ENCODE peak calls at places on chromosomes 6 and 20, in nine cellular contexts. One of them, this sample, is unnamed.

GRCh38 chr6:4460595-4461475 is 315.4 kb upstream of the CDYL start:
- DNase-seq in transverse colon: peak; percentile 40
- DNase-seq in A549: no peak
- DNase-seq in stomach: peak; percentile 29
- DNase-seq in SK-N-SH: no peak
- DNase-seq in suprapubic skin: peak; percentile 70
- DNase-seq in sigmoid colon: peak; percentile 96
- DNase-seq in ovary: peak; percentile 36
- DNase-seq in K562: no peak
- DNase-seq in this sample: peak; percentile 70

GRCh38 chr20:582204-582603 is 27.9 kb downstream of the TCF15 start:
- DNase-seq in transverse colon: no peak
- DNase-seq in A549: no peak
- DNase-seq in stomach: no peak
- DNase-seq in SK-N-SH: no peak
- DNase-seq in suprapubic skin: no peak
- DNase-seq in sigmoid colon: no peak
- DNase-seq in ovary: no peak
- DNase-seq in K562: no peak
- DNase-seq in this sample: no peak

GRCh38 chr6:47134476-47135189 is 92.5 kb upstream of the ADGRF1 start:
- DNase-seq in transverse colon: no peak
- DNase-seq in A549: peak; percentile 72
- DNase-seq in stomach: no peak
- DNase-seq in SK-N-SH: no peak
- DNase-seq in suprapubic skin: no peak
- DNase-seq in sigmoid colon: no peak
- DNase-seq in ovary: no peak
- DNase-seq in K562: peak; percentile 88
- DNase-seq in this sample: no peak

GRCh38 chr6:5249451-5250122 is 11.2 kb downstream of the LYRM4 start:
- DNase-seq in transverse colon: no peak
- DNase-seq in A549: no peak
- DNase-seq in stomach: no peak
- DNase-seq in SK-N-SH: no peak
- DNase-seq in suprapubic skin: no peak
- DNase-seq in sigmoid colon: no peak
- DNase-seq in ovary: no peak
- DNase-seq in K562: no peak
- DNase-seq in this sample: no peak

GRCh38 chr6:100665041-100665380 is 200.3 kb upstream of the SIM1 start:
- DNase-seq in transverse colon: peak; percentile 19
- DNase-seq in A549: no peak
- DNase-seq in stomach: no peak
- DNase-seq in SK-N-SH: no peak
- DNase-seq in suprapubic skin: no peak
- DNase-seq in sigmoid colon: no peak
- DNase-seq in ovary: no peak
- DNase-seq in K562: no peak
- DNase-seq in this sample: no peak

GRCh38 chr6:166410426-166410935 is 27.7 kb upstream of the MPC1 start:
- DNase-seq in transverse colon: no peak
- DNase-seq in A549: no peak
- DNase-seq in stomach: no peak
- DNase-seq in SK-N-SH: no peak
- DNase-seq in suprapubic skin: peak; percentile 31
- DNase-seq in sigmoid colon: no peak
- DNase-seq in ovary: no peak
- DNase-seq in K562: no peak
- DNase-seq in this sample: no peak

GRCh38 chr20:48286571-48287551 is 501.6 kb upstream of the SULF2 start:
- DNase-seq in transverse colon: no peak
- DNase-seq in A549: no peak
- DNase-seq in stomach: no peak
- DNase-seq in SK-N-SH: peak; percentile 37
- DNase-seq in suprapubic skin: no peak
- DNase-seq in sigmoid colon: no peak
- DNase-seq in ovary: peak; percentile 71
- DNase-seq in K562: no peak
- DNase-seq in this sample: peak; percentile 30

GRCh38 chr6:121506761-121507754 is 71.6 kb downstream of the GJA1 start:
- DNase-seq in transverse colon: no peak
- DNase-seq in A549: no peak
- DNase-seq in stomach: no peak
- DNase-seq in SK-N-SH: no peak
- DNase-seq in suprapubic skin: no peak
- DNase-seq in sigmoid colon: no peak
- DNase-seq in ovary: no peak
- DNase-seq in K562: no peak
- DNase-seq in this sample: no peak

GRCh38 chr6:150720774-150721233 is 121.1 kb downstream of the PLEKHG1 start:
- DNase-seq in transverse colon: no peak
- DNase-seq in A549: no peak
- DNase-seq in stomach: no peak
- DNase-seq in SK-N-SH: no peak
- DNase-seq in suprapubic skin: no peak
- DNase-seq in sigmoid colon: no peak
- DNase-seq in ovary: no peak
- DNase-seq in K562: no peak
- DNase-seq in this sample: no peak

GRCh38 chr6:38378801-38379200 is 260.9 kb downstream of the BTBD9 start:
- DNase-seq in transverse colon: no peak
- DNase-seq in A549: no peak
- DNase-seq in stomach: no peak
- DNase-seq in SK-N-SH: no peak
- DNase-seq in suprapubic skin: no peak
- DNase-seq in sigmoid colon: no peak
- DNase-seq in ovary: no peak
- DNase-seq in K562: no peak
- DNase-seq in this sample: no peak

GRCh38 chr20:62097881-62098407 is 24.3 kb upstream of the LSM14B start:
- DNase-seq in transverse colon: no peak
- DNase-seq in A549: no peak
- DNase-seq in stomach: no peak
- DNase-seq in SK-N-SH: no peak
- DNase-seq in suprapubic skin: no peak
- DNase-seq in sigmoid colon: no peak
- DNase-seq in ovary: no peak
- DNase-seq in K562: no peak
- DNase-seq in this sample: no peak

GRCh38 chr6:158316022-158316421 is 3.8 kb downstream of the TULP4 start:
- DNase-seq in transverse colon: no peak
- DNase-seq in A549: no peak
- DNase-seq in stomach: no peak
- DNase-seq in SK-N-SH: no peak
- DNase-seq in suprapubic skin: no peak
- DNase-seq in sigmoid colon: no peak
- DNase-seq in ovary: no peak
- DNase-seq in K562: no peak
- DNase-seq in this sample: no peak

GRCh38 chr6:137496392-137496767 is 2.2 kb upstream of the OLIG3 start:
- DNase-seq in transverse colon: no peak
- DNase-seq in A549: no peak
- DNase-seq in stomach: no peak
- DNase-seq in SK-N-SH: no peak
- DNase-seq in suprapubic skin: no peak
- DNase-seq in sigmoid colon: no peak
- DNase-seq in ovary: no peak
- DNase-seq in K562: no peak
- DNase-seq in this sample: no peak

GRCh38 chr6:169654590-169655391 is 47.0 kb downstream of the WDR27 start:
- DNase-seq in transverse colon: peak; percentile 84
- DNase-seq in A549: no peak
- DNase-seq in stomach: peak; percentile 77
- DNase-seq in SK-N-SH: peak; percentile 68
- DNase-seq in suprapubic skin: no peak
- DNase-seq in sigmoid colon: peak; percentile 89
- DNase-seq in ovary: peak; percentile 78
- DNase-seq in K562: no peak
- DNase-seq in this sample: peak; percentile 63

GRCh38 chr6:89509719-89510339 is 76.9 kb downstream of the ANKRD6 start:
- DNase-seq in transverse colon: no peak
- DNase-seq in A549: no peak
- DNase-seq in stomach: peak; percentile 42
- DNase-seq in SK-N-SH: peak; percentile 24
- DNase-seq in suprapubic skin: no peak
- DNase-seq in sigmoid colon: no peak
- DNase-seq in ovary: no peak
- DNase-seq in K562: peak; percentile 14
- DNase-seq in this sample: no peak

GRCh38 chr20:33002087-33002808 is 2.0 kb downstream of the SUN5 start:
- DNase-seq in transverse colon: no peak
- DNase-seq in A549: no peak
- DNase-seq in stomach: no peak
- DNase-seq in SK-N-SH: no peak
- DNase-seq in suprapubic skin: no peak
- DNase-seq in sigmoid colon: no peak
- DNase-seq in ovary: no peak
- DNase-seq in K562: no peak
- DNase-seq in this sample: no peak

GRCh38 chr6:28838289-28838633 is 85.5 kb downstream of the TRIM27 start:
- DNase-seq in transverse colon: peak; percentile 67
- DNase-seq in A549: no peak
- DNase-seq in stomach: peak; percentile 72
- DNase-seq in SK-N-SH: no peak
- DNase-seq in suprapubic skin: no peak
- DNase-seq in sigmoid colon: peak; percentile 68
- DNase-seq in ovary: peak; percentile 67
- DNase-seq in K562: peak; percentile 83
- DNase-seq in this sample: no peak

GRCh38 chr6:68976260-68976659 is 341.2 kb downstream of the ADGRB3 start:
- DNase-seq in transverse colon: no peak
- DNase-seq in A549: no peak
- DNase-seq in stomach: no peak
- DNase-seq in SK-N-SH: no peak
- DNase-seq in suprapubic skin: no peak
- DNase-seq in sigmoid colon: no peak
- DNase-seq in ovary: no peak
- DNase-seq in K562: peak; percentile 23
- DNase-seq in this sample: no peak

GRCh38 chr20:1816384-1817381 is 78.5 kb upstream of the SIRPA start:
- DNase-seq in transverse colon: no peak
- DNase-seq in A549: no peak
- DNase-seq in stomach: no peak
- DNase-seq in SK-N-SH: no peak
- DNase-seq in suprapubic skin: no peak
- DNase-seq in sigmoid colon: no peak
- DNase-seq in ovary: no peak
- DNase-seq in K562: no peak
- DNase-seq in this sample: no peak

GRCh38 chr20:19943021-19943659 is 74.0 kb upstream of the NAA20 start:
- DNase-seq in transverse colon: no peak
- DNase-seq in A549: no peak
- DNase-seq in stomach: peak; percentile 58
- DNase-seq in SK-N-SH: no peak
- DNase-seq in suprapubic skin: no peak
- DNase-seq in sigmoid colon: no peak
- DNase-seq in ovary: no peak
- DNase-seq in K562: no peak
- DNase-seq in this sample: no peak

GRCh38 chr20:22403860-22404608 is 180.3 kb downstream of the FOXA2 start:
- DNase-seq in transverse colon: no peak
- DNase-seq in A549: no peak
- DNase-seq in stomach: no peak
- DNase-seq in SK-N-SH: no peak
- DNase-seq in suprapubic skin: no peak
- DNase-seq in sigmoid colon: no peak
- DNase-seq in ovary: no peak
- DNase-seq in K562: peak; percentile 44
- DNase-seq in this sample: no peak

GRCh38 chr20:8780926-8781325 is 288.0 kb upstream of the PLCB4 start:
- DNase-seq in transverse colon: no peak
- DNase-seq in A549: no peak
- DNase-seq in stomach: no peak
- DNase-seq in SK-N-SH: no peak
- DNase-seq in suprapubic skin: no peak
- DNase-seq in sigmoid colon: no peak
- DNase-seq in ovary: no peak
- DNase-seq in K562: no peak
- DNase-seq in this sample: no peak

GRCh38 chr20:59145926-59146800 is 17.5 kb upstream of the ZNF831 start:
- DNase-seq in transverse colon: no peak
- DNase-seq in A549: no peak
- DNase-seq in stomach: no peak
- DNase-seq in SK-N-SH: no peak
- DNase-seq in suprapubic skin: no peak
- DNase-seq in sigmoid colon: no peak
- DNase-seq in ovary: no peak
- DNase-seq in K562: no peak
- DNase-seq in this sample: no peak
- H3K4me3 ChIP-seq in transverse colon: peak overlapping the region; percentile 2
- H3K4me3 ChIP-seq in A549: no peak overlapping the region
- H3K4me3 ChIP-seq in stomach: peak overlapping the region; percentile 21
- H3K4me3 ChIP-seq in SK-N-SH: no peak overlapping the region
- H3K4me3 ChIP-seq in suprapubic skin: peak overlapping the region; percentile 2
- H3K4me3 ChIP-seq in sigmoid colon: no peak overlapping the region
- H3K4me3 ChIP-seq in ovary: no peak overlapping the region
- H3K4me3 ChIP-seq in K562: no peak overlapping the region
- H3K4me3 ChIP-seq in this sample: no peak overlapping the region

GRCh38 chr6:93896081-93896480 is 476.7 kb upstream of the EPHA7 start:
- DNase-seq in transverse colon: no peak
- DNase-seq in A549: no peak
- DNase-seq in stomach: no peak
- DNase-seq in SK-N-SH: no peak
- DNase-seq in suprapubic skin: no peak
- DNase-seq in sigmoid colon: no peak
- DNase-seq in ovary: no peak
- DNase-seq in K562: no peak
- DNase-seq in this sample: no peak
- TF ChIP-seq CTCF in transverse colon: no peak
- TF ChIP-seq CTCF in A549: no peak
- TF ChIP-seq CTCF in stomach: no peak
- TF ChIP-seq CTCF in SK-N-SH: no peak
- TF ChIP-seq CTCF in suprapubic skin: no peak
- TF ChIP-seq CTCF in sigmoid colon: no peak
- TF ChIP-seq CTCF in ovary: no peak
- TF ChIP-seq CTCF in K562: no peak
- TF ChIP-seq CTCF in this sample: no peak

GRCh38 chr6:42727084-42727601 is 4.7 kb upstream of the PRPH2 start:
- DNase-seq in transverse colon: no peak
- DNase-seq in A549: no peak
- DNase-seq in stomach: peak; percentile 25
- DNase-seq in SK-N-SH: no peak
- DNase-seq in suprapubic skin: no peak
- DNase-seq in sigmoid colon: peak; percentile 79
- DNase-seq in ovary: peak; percentile 51
- DNase-seq in K562: no peak
- DNase-seq in this sample: peak; percentile 39
- TF ChIP-seq EP300 in transverse colon: no peak
- TF ChIP-seq EP300 in A549: no peak
- TF ChIP-seq EP300 in stomach: no peak
- TF ChIP-seq EP300 in SK-N-SH: no peak
- TF ChIP-seq EP300 in suprapubic skin: no peak
- TF ChIP-seq EP300 in sigmoid colon: no peak
- TF ChIP-seq EP300 in ovary: no peak
- TF ChIP-seq EP300 in K562: no peak
- TF ChIP-seq EP300 in this sample: no peak

DNA sequence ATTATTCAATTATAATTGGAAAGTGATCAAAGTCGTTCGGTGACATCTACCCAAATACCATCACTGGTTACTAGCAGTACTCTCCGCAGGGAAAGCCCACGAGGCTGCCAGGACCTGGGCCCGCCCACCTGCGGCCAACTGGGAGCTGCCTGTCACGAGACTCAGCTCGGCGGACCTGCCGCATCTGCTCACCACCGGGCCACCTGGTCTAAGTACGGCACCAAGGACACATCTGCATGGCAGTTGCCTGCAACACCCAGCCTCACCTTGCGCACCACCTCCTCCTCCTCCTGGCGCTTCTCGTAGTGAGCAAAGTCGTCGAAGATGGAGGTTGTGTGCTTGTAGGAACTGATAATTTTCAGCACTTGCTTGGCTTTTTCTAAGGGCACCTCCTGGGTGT is 13.9 kb downstream of the YTHDF1 start:
- DNase-seq in transverse colon: no peak
- DNase-seq in A549: no peak
- DNase-seq in stomach: no peak
- DNase-seq in SK-N-SH: no peak
- DNase-seq in suprapubic skin: no peak
- DNase-seq in sigmoid colon: no peak
- DNase-seq in ovary: no peak
- DNase-seq in K562: no peak
- DNase-seq in this sample: no peak
- H3K4me3 ChIP-seq in transverse colon: no peak overlapping the region
- H3K4me3 ChIP-seq in A549: no peak overlapping the region
- H3K4me3 ChIP-seq in stomach: no peak overlapping the region
- H3K4me3 ChIP-seq in SK-N-SH: no peak overlapping the region
- H3K4me3 ChIP-seq in suprapubic skin: no peak overlapping the region
- H3K4me3 ChIP-seq in sigmoid colon: no peak overlapping the region
- H3K4me3 ChIP-seq in ovary: no peak overlapping the region
- H3K4me3 ChIP-seq in K562: no peak overlapping the region
- H3K4me3 ChIP-seq in this sample: no peak overlapping the region